ENCODE peak calls at places on chromosomes 6 and 20, in seven cellular contexts. J is dermis blood vessel endothelial cell, D is fibroblast of gingiva, N is NCI-H1105, M is omental fat pad, S is HFF-Myc, P is DMS153. Z is an unnamed sample.

GRCh38 chr20:51930775-51931174 is 128.5 kb upstream of the SALL4 start:
- DNase-seq in J (peak; percentile 98), D (peak; percentile 56), N (no peak), M (no peak), S (peak; percentile 56), P (no peak), Z (peak; percentile 64)

GRCh38 chr6:131995924-131996323 is 44.8 kb upstream of the CCN2 start:
- DNase-seq in J (peak; percentile 90), D (peak; percentile 71), N (no peak), M (no peak), S (peak; percentile 61), P (no peak), Z (peak; percentile 40)

GRCh38 chr20:11195899-11196558 is 522.2 kb upstream of the JAG1 start:
- DNase-seq in J (peak; percentile 78), D (no peak), N (no peak), M (no peak), S (no peak), P (no peak), Z (no peak)

GRCh38 chr20:38325167-38325566 is 21.1 kb upstream of the LBP start:
- DNase-seq in J (no peak), D (no peak), N (no peak), M (no peak), S (no peak), P (no peak), Z (no peak)

GRCh38 chr20:24701668-24702067 is 232.2 kb downstream of the SYNDIG1 start:
- DNase-seq in J (no peak), D (no peak), N (no peak), M (no peak), S (no peak), P (no peak), Z (no peak)

GRCh38 chr6:30129818-30130679 is 5.9 kb upstream of the TRIM40 start:
- DNase-seq in J (no peak), D (no peak), N (no peak), M (no peak), S (no peak), P (no peak), Z (no peak)

GRCh38 chr6:108942556-108943492 is 94.6 kb downstream of the ARMC2 start:
- DNase-seq in J (peak; percentile 17), D (no peak), N (no peak), M (no peak), S (no peak), P (no peak), Z (no peak)

GRCh38 chr6:111723412-111723970 is 117.8 kb upstream of the TRAF3IP2 start:
- DNase-seq in J (no peak), D (no peak), N (no peak), M (no peak), S (no peak), P (no peak), Z (no peak)

GRCh38 chr6:36897629-36898028 is 11.9 kb downstream of the C6orf89 start:
- DNase-seq in J (peak; percentile 31), D (no peak), N (no peak), M (no peak), S (no peak), P (no peak), Z (no peak)

GRCh38 chr6:41190791-41191190 is 10.2 kb downstream of the TREML2 start:
- DNase-seq in J (no peak), D (no peak), N (no peak), M (no peak), S (no peak), P (no peak), Z (no peak)

GRCh38 chr20:58309607-58310290 is at the start of gene RAB22A:
- DNase-seq in J (peak; percentile 92), D (peak; percentile 78), N (peak; percentile 61), M (peak; percentile 32), S (no peak), P (no peak), Z (peak; percentile 57)

GRCh38 chr6:5556011-5556410 is 294.7 kb downstream of the FARS2 start:
- DNase-seq in J (no peak), D (no peak), N (no peak), M (no peak), S (no peak), P (no peak), Z (peak; percentile 12)

GRCh38 chr6:82362868-82363267 is 749 bp upstream of the TPBG start:
- DNase-seq in J (no peak), D (peak; percentile 93), N (no peak), M (no peak), S (peak; percentile 94), P (no peak), Z (peak; percentile 93)

GRCh38 chr6:149003560-149003959 is 256.7 kb downstream of the UST start:
- DNase-seq in J (no peak), D (no peak), N (no peak), M (no peak), S (no peak), P (no peak), Z (no peak)

GRCh38 chr6:139515511-139515910 is 141.1 kb upstream of the CITED2 start:
- DNase-seq in J (no peak), D (peak; percentile 80), N (no peak), M (no peak), S (no peak), P (no peak), Z (no peak)

GRCh38 chr20:57941121-57941522 is 231.3 kb upstream of the PMEPA1 start:
- DNase-seq in J (no peak), D (no peak), N (no peak), M (no peak), S (no peak), P (no peak), Z (no peak)

GRCh38 chr6:33967966-33968724 is 164.3 kb upstream of the MLN start:
- DNase-seq in J (no peak), D (no peak), N (no peak), M (no peak), S (no peak), P (no peak), Z (no peak)

GRCh38 chr6:16564430-16564829 is 196.8 kb downstream of the ATXN1 start:
- DNase-seq in J (no peak), D (no peak), N (no peak), M (no peak), S (no peak), P (no peak), Z (no peak)

GRCh38 chr20:50071039-50071888 is 41.7 kb downstream of the UBE2V1 start:
- DNase-seq in J (peak; percentile 88), D (peak; percentile 59), N (peak; percentile 78), M (peak; percentile 99), S (peak; percentile 46), P (peak; percentile 69), Z (peak; percentile 53)

GRCh38 chr20:36875702-36876472 is at the start of gene TLDC2:
- DNase-seq in J (no peak), D (no peak), N (no peak), M (no peak), S (no peak), P (no peak), Z (no peak)

GRCh38 chr6:26657268-26657667 is 2.3 kb downstream of the ZNF322 start:
- DNase-seq in J (no peak), D (no peak), N (no peak), M (no peak), S (no peak), P (no peak), Z (no peak)

GRCh38 chr20:50552979-50553378 is 42.8 kb downstream of the PTPN1 start:
- DNase-seq in J (no peak), D (no peak), N (no peak), M (no peak), S (no peak), P (no peak), Z (no peak)

GRCh38 chr20:49582413-49583334 is 14.7 kb upstream of the PTGIS start:
- DNase-seq in J (no peak), D (no peak), N (no peak), M (no peak), S (no peak), P (no peak), Z (no peak)

GRCh38 chr20:18304618-18305017 is 16.3 kb downstream of the ZNF133 start:
- DNase-seq in J (no peak), D (no peak), N (no peak), M (no peak), S (no peak), P (no peak), Z (no peak)

GRCh38 chr6:19452495-19452894 is 384.7 kb upstream of the ID4 start:
- DNase-seq in J (no peak), D (no peak), N (no peak), M (no peak), S (no peak), P (no peak), Z (no peak)

GRCh38 chr6:44266347-44266746 is 996 bp upstream of the NFKBIE start:
- DNase-seq in J (no peak), D (no peak), N (no peak), M (no peak), S (no peak), P (no peak), Z (no peak)

GRCh38 chr20:63027425-63028389 is 20.9 kb upstream of the BHLHE23 start:
- DNase-seq in J (peak; percentile 16), D (no peak), N (peak; percentile 22), M (no peak), S (no peak), P (peak; percentile 10), Z (no peak)

GRCh38 chr6:129744201-129744879 is 34.4 kb upstream of the ARHGAP18 start:
- DNase-seq in J (peak; percentile 73), D (peak; percentile 89), N (peak; percentile 31), M (no peak), S (peak; percentile 77), P (peak; percentile 43), Z (peak; percentile 80)

GRCh38 chr6:76633259-76633658 is 560.8 kb upstream of the IMPG1 start:
- DNase-seq in J (no peak), D (no peak), N (no peak), M (no peak), S (no peak), P (no peak), Z (no peak)

GRCh38 chr6:110412258-110412839 is 3.0 kb downstream of the DDO start:
- DNase-seq in J (no peak), D (no peak), N (no peak), M (no peak), S (no peak), P (no peak), Z (no peak)

GRCh38 chr6:67880939-67881705 is 754.0 kb upstream of the ADGRB3 start:
- DNase-seq in J (no peak), D (no peak), N (no peak), M (no peak), S (no peak), P (no peak), Z (no peak)

GRCh38 chr6:169850154-169850553 is 98.7 kb downstream of the ERMARD start:
- DNase-seq in J (no peak), D (no peak), N (no peak), M (no peak), S (no peak), P (no peak), Z (no peak)

GRCh38 chr6:156131221-156131903 is 645.8 kb upstream of the ARID1B start:
- DNase-seq in J (no peak), D (no peak), N (no peak), M (no peak), S (no peak), P (no peak), Z (no peak)

Z was measured in fibroblast of the conjunctiva.